ENCODE peak calls at places on chromosomes 7 and 10, in six cellular contexts. J is cardiac fibroblast; Z is stimulated activated CD8-positive, alpha-beta memory T cell treated with anti-CD3 and anti-CD28 coated beads, Interleukin-7, amount 100 ng/mL, for 1 hour; B is A172; I is fibroblast of the aortic adventitia; X is RPMI7951. U is an unnamed sample.

GRCh38 chr10:58851606-58852005 is 324.8 kb upstream of the PHYHIPL start:
- DNase-seq in J (no peak), Z (no peak), B (peak; percentile 52), I (no peak), X (peak; percentile 43), U (peak; percentile 37)

GRCh38 chr7:133575726-133576125 is 322.8 kb downstream of the EXOC4 start:
- DNase-seq in J (peak; percentile 20), Z (no peak), B (no peak), I (peak; percentile 19), X (no peak), U (no peak)

GRCh38 chr7:98990356-98990755 is 112.0 kb downstream of the TRRAP start:
- DNase-seq in J (no peak), Z (no peak), B (no peak), I (no peak), X (no peak), U (no peak)

GRCh38 chr10:86899128-86899527 is 58.3 kb downstream of the MMRN2 start:
- DNase-seq in J (no peak), Z (no peak), B (no peak), I (no peak), X (no peak), U (no peak)

GRCh38 chr7:139767561-139767982 is 10.2 kb downstream of the HIPK2 start:
- DNase-seq in J (peak; percentile 36), Z (no peak), B (no peak), I (peak; percentile 16), X (no peak), U (no peak)

GRCh38 chr7:98406827-98407226 is 5.9 kb upstream of the BAIAP2L1 start:
- DNase-seq in J (no peak), Z (no peak), B (no peak), I (no peak), X (no peak), U (no peak)

GRCh38 chr10:63766766-63767505 is 245.7 kb downstream of the REEP3 start:
- DNase-seq in J (peak; percentile 54), Z (no peak), B (no peak), I (peak; percentile 32), X (peak; percentile 54), U (no peak)

GRCh38 chr7:112985377-112985987 is 101.1 kb downstream of the GPR85 start:
- DNase-seq in J (peak; percentile 52), Z (no peak), B (peak; percentile 41), I (peak; percentile 64), X (peak; percentile 60), U (peak; percentile 23)

GRCh38 chr10:93612237-93612636 is at the start of gene PDE6C:
- DNase-seq in J (no peak), Z (no peak), B (no peak), I (no peak), X (no peak), U (no peak)

GRCh38 chr7:65812281-65812680 is 60.6 kb upstream of the VKORC1L1 start:
- DNase-seq in J (peak; percentile 23), Z (no peak), B (no peak), I (peak; percentile 29), X (no peak), U (no peak)

U was measured in PC-3.